ENCODE peak calls at places on chromosomes 11 and 22, in ten cellular contexts. Q is fibroblast of lung; N is upper lobe of right lung; G is esophagus squamous epithelium; H is neuronal stem cell; X is IMR-90; T is CD4-positive, CD25-positive, alpha-beta regulatory T cell; Y is psoas muscle; C is mammary epithelial cell; F is CD8-positive, alpha-beta memory T cell. K is an unnamed sample.

GRCh38 chr22:36874309-36874696 is 13.5 kb downstream of the NCF4 start:
- DNase-seq in C (peak; percentile 14), Q (no peak), G (no peak), N (no peak), H (no peak), T (no peak), Y (no peak), F (no peak), X (no peak), K (no peak)

GRCh38 chr22:32355760-32356159 is 1.9 kb upstream of the RFPL3 start:
- DNase-seq in H (no peak), T (peak; percentile 6), N (no peak), X (no peak), Q (no peak), G (no peak), F (no peak), C (peak; percentile 23), Y (no peak), K (no peak)

GRCh38 chr22:21921184-21921721 is 31.4 kb downstream of the PPM1F start:
- DNase-seq in Y (no peak), C (no peak), H (no peak), Q (no peak), N (no peak), X (no peak), F (no peak), G (no peak), T (no peak), K (no peak)

GRCh38 chr11:79174045-79175008 is 266.5 kb downstream of the TENM4 start:
- DNase-seq in X (peak; percentile 25), H (no peak), Y (no peak), F (no peak), G (no peak), N (no peak), C (no peak), Q (peak; percentile 53), T (no peak), K (no peak)

GRCh38 chr22:32499666-32500065 is 25.1 kb downstream of the FBXO7 start:
- DNase-seq in N (no peak), F (no peak), Q (no peak), X (no peak), Y (no peak), G (no peak), C (no peak), T (no peak), H (no peak), K (no peak)

GRCh38 chr11:67606150-67606476 is 623 bp upstream of the NDUFV1 start:
- DNase-seq in H (no peak), X (peak; percentile 41), Y (no peak), F (no peak), T (no peak), C (no peak), G (no peak), N (no peak), Q (no peak), K (peak; percentile 49)

GRCh38 chr11:119091966-119092879 is 7.5 kb downstream of the HMBS start:
- DNase-seq in G (no peak), X (no peak), Q (no peak), N (no peak), C (no peak), Y (no peak), F (no peak), H (no peak), T (no peak), K (no peak)

GRCh38 chr11:1838426-1839131 is at the start of gene TNNI2:
- DNase-seq in Q (no peak), N (no peak), G (no peak), C (no peak), F (peak; percentile 48), H (no peak), X (no peak), T (no peak), Y (peak; percentile 66), K (peak; percentile 51)

GRCh38 chr22:23538502-23538860 is 41.6 kb downstream of the IGLL1 start:
- DNase-seq in F (no peak), H (no peak), Q (no peak), N (peak; percentile 30), X (no peak), T (no peak), G (no peak), C (no peak), Y (no peak), K (peak; percentile 32)

GRCh38 chr22:23537421-23537820 is 42.7 kb downstream of the IGLL1 start:
- DNase-seq in X (no peak), H (no peak), N (peak; percentile 35), F (no peak), Q (no peak), Y (no peak), G (no peak), T (no peak), C (no peak), K (peak; percentile 50)

GRCh38 chr22:23536821-23537345 is 43.2 kb downstream of the IGLL1 start:
- DNase-seq in H (no peak), N (peak; percentile 33), Q (no peak), Y (no peak), X (no peak), C (no peak), F (no peak), T (no peak), G (no peak), K (peak; percentile 15)

GRCh38 chr22:23542933-23543332 is 37.2 kb downstream of the IGLL1 start:
- DNase-seq in Y (no peak), Q (peak; percentile 62), F (no peak), X (peak; percentile 49), N (no peak), G (no peak), C (peak; percentile 35), T (no peak), H (no peak), K (no peak)

DNA sequence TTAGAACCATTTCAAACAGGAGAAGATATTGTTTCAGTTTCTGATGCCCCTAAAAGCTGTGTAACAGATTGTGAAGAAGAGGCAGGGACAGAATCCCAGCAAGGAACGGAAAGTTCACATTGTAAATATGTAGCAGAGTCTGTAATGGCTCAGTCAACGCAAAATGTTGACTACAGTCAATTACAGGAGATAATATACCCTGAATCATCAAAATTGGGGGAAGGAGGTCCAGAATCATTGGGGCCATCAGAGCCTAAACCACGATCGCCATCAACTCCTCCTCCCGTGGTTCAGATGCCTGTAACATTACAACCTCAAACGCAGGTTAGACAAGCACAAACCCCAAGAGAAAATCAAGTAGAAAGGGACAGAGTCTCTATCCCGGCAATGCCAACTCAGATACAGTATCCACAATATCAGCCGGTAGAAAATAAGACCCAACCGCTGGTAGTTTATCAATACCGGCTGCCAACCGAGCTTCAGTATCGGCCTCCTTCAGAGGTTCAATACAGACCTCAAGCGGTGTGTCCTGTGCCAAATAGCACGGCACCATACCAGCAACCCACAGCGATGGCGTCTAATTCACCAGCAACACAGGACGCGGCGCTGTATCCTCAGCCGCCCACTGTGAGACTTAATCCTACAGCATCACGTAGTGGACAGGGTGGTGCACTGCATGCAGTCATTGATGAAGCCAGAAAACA is 40.8 kb downstream of the IGLL1 start:
- DNase-seq in T (peak; percentile 85), H (peak; percentile 62), Q (peak; percentile 70), Y (peak; percentile 68), G (peak; percentile 20), X (peak; percentile 69), F (peak; percentile 81), C (peak; percentile 70), N (peak; percentile 81), K (peak; percentile 82)
- H3K27me3 ChIP-seq in T (no peaks in the 10 kb centered on the region), H (no peaks in the 10 kb centered on the region), Q (no peaks in the 10 kb centered on the region), Y (no peaks in the 10 kb centered on the region), G (no peaks in the 10 kb centered on the region), X (peaks cover 16% of the 10 kb centered on the region), F (no peaks in the 10 kb centered on the region), C (peaks cover 2% of the 10 kb centered on the region), N (no peaks in the 10 kb centered on the region), K (no peaks in the 10 kb centered on the region)

GRCh38 chr22:19722175-19722914 is 994 bp upstream of the GP1BB start:
- DNase-seq in X (no peak), F (no peak), C (no peak), Y (no peak), H (no peak), T (no peak), N (no peak), G (no peak), Q (no peak), K (no peak)
- H3K4me3 ChIP-seq in X (no peak overlapping the region), F (peak overlapping the region; percentile 27), C (no peak overlapping the region), Y (no peak overlapping the region), H (no peak overlapping the region), T (no peak overlapping the region), N (no peak overlapping the region), G (no peak overlapping the region), Q (no peak overlapping the region), K (no peak overlapping the region)

GRCh38 chr11:32426192-32426591 is 9.1 kb downstream of the WT1 start:
- DNase-seq in Y (no peak), F (no peak), T (no peak), H (no peak), G (no peak), Q (no peak), N (no peak), X (no peak), C (no peak), K (no peak)

GRCh38 chr11:32420139-32420538 is 15.2 kb downstream of the WT1 start:
- DNase-seq in H (no peak), C (no peak), G (no peak), N (no peak), X (no peak), Y (no peak), T (no peak), Q (no peak), F (no peak), K (no peak)

GRCh38 chr11:32420937-32421532 is 14.3 kb downstream of the WT1 start:
- DNase-seq in C (peak; percentile 43), N (no peak), T (peak; percentile 74), Q (peak; percentile 11), H (no peak), Y (no peak), G (no peak), X (no peak), F (no peak), K (no peak)

GRCh38 chr11:32421992-32422391 is 13.3 kb downstream of the WT1 start:
- DNase-seq in F (no peak), H (no peak), Y (no peak), C (no peak), G (no peak), N (no peak), T (no peak), Q (peak; percentile 18), X (no peak), K (no peak)

GRCh38 chr11:32422545-32422944 is 12.8 kb downstream of the WT1 start:
- DNase-seq in H (no peak), X (no peak), G (no peak), Q (no peak), N (no peak), T (no peak), F (no peak), Y (no peak), C (no peak), K (no peak)
- H3K27me3 ChIP-seq in H (peaks cover 10% of the 10 kb centered on the region), X (peaks cover 33% of the 10 kb centered on the region), G (peaks cover 6% of the 10 kb centered on the region), Q (peaks cover 21% of the 10 kb centered on the region), N (peaks cover 52% of the 10 kb centered on the region), T (peaks cover 10% of the 10 kb centered on the region), F (no peaks in the 10 kb centered on the region), Y (peaks cover 20% of the 10 kb centered on the region), C (peaks cover 18% of the 10 kb centered on the region), K (no peaks in the 10 kb centered on the region)

GRCh38 chr11:111438846-111439520 is 59.9 kb upstream of the POU2AF1 start:
- DNase-seq in Q (no peak), G (no peak), X (no peak), T (no peak), C (no peak), H (no peak), N (no peak), Y (no peak), F (no peak), K (peak; percentile 71)

GRCh38 chr11:111440416-111441205 is 61.5 kb upstream of the POU2AF1 start:
- DNase-seq in F (no peak), Q (no peak), T (peak; percentile 40), X (no peak), C (no peak), Y (no peak), G (no peak), N (no peak), H (no peak), K (no peak)

GRCh38 chr11:111441443-111441842 is 62.4 kb upstream of the POU2AF1 start:
- DNase-seq in G (no peak), Y (no peak), T (peak; percentile 16), H (no peak), F (no peak), N (no peak), Q (peak; percentile 86), C (peak; percentile 46), X (peak; percentile 99), K (no peak)

GRCh38 chr11:111438168-111438567 is 59.1 kb upstream of the POU2AF1 start:
- DNase-seq in X (no peak), H (no peak), T (no peak), Y (no peak), N (no peak), F (no peak), C (no peak), Q (no peak), G (no peak), K (peak; percentile 42)

DNA sequence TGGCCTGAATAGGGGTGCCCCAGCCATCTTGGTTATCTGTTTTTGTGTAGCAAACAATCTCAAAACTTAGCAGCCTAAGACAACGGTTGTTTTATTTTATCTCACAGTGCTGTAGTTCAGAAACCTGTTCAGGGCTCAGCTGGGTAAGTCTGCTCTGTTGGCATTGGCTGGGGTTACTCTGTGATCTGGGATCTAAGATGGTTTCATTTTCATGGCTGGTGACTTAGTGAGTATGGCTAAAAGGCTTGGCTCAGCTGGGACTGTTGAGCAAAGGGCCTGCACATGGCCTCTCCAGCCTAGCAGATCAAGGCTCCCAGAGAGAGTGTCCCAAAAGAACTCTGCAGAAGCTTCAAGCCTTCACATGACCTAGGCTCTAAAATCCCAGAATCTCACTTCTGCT is 60.8 kb upstream of the POU2AF1 start:
- DNase-seq in Q (no peak), T (peak; percentile 42), C (no peak), H (no peak), N (no peak), F (no peak), Y (no peak), X (no peak), G (no peak), K (no peak)
- H3K4me3 ChIP-seq in Q (no peak overlapping the region), T (no peak overlapping the region), C (no peak overlapping the region), H (no peak overlapping the region), N (no peak overlapping the region), F (no peak overlapping the region), Y (no peak overlapping the region), X (no peak overlapping the region), G (no peak overlapping the region), K (no peak overlapping the region)